ENCODE peak calls at places on chromosome 21, in nine cellular contexts. W, E, X, A, R, T, P, Q and J are unnamed samples.

GRCh38 chr21:41957991-41958766 is 4.4 kb upstream of the C2CD2 start:
- DNase-seq in X (no peak), E (peak; percentile 62), R (peak; percentile 58), A (peak; percentile 70), Q (peak; percentile 82), P (peak; percentile 90), W (peak; percentile 71), T (no peak), J (no peak)

GRCh38 chr21:17679002-17679600 is 66.4 kb upstream of the BTG3 start:
- DNase-seq in T (no peak), Q (no peak), P (no peak), W (no peak), A (peak; percentile 14), E (no peak), X (no peak), R (no peak), J (no peak)

GRCh38 chr21:16279658-16280581 is 550.1 kb downstream of the USP25 start:
- DNase-seq in A (peak; percentile 59), W (no peak), X (no peak), T (no peak), P (no peak), E (peak; percentile 9), R (no peak), Q (peak; percentile 30), J (peak; percentile 11)

GRCh38 chr21:16535100-16535418 is 805.3 kb downstream of the USP25 start:
- DNase-seq in W (peak; percentile 59), P (peak; percentile 84), Q (peak; percentile 87), E (peak; percentile 81), X (no peak), T (peak; percentile 69), R (peak; percentile 69), A (peak; percentile 95), J (no peak)

GRCh38 chr21:38675450-38675849 is 130.3 kb upstream of the ETS2 start:
- DNase-seq in R (no peak), P (no peak), A (no peak), W (no peak), Q (no peak), E (no peak), T (no peak), X (no peak), J (no peak)

GRCh38 chr21:29431680-29432079 is 133.0 kb downstream of the BACH1 start:
- DNase-seq in R (no peak), W (no peak), X (no peak), Q (no peak), P (no peak), T (no peak), A (no peak), E (no peak), J (no peak)

GRCh38 chr21:41830764-41831452 is 48.2 kb downstream of the PRDM15 start:
- DNase-seq in R (peak; percentile 28), Q (no peak), P (no peak), A (no peak), T (peak; percentile 57), X (no peak), W (no peak), E (no peak), J (no peak)

GRCh38 chr21:32325706-32326105 is 27.1 kb downstream of the MRAP start:
- DNase-seq in E (no peak), W (no peak), T (no peak), Q (no peak), R (no peak), A (no peak), P (no peak), X (no peak), J (no peak)

GRCh38 chr21:39523930-39524329 is 72.2 kb downstream of the SH3BGR start:
- DNase-seq in R (no peak), X (no peak), W (no peak), Q (no peak), P (no peak), T (no peak), E (peak; percentile 27), A (no peak), J (no peak)

DNA sequence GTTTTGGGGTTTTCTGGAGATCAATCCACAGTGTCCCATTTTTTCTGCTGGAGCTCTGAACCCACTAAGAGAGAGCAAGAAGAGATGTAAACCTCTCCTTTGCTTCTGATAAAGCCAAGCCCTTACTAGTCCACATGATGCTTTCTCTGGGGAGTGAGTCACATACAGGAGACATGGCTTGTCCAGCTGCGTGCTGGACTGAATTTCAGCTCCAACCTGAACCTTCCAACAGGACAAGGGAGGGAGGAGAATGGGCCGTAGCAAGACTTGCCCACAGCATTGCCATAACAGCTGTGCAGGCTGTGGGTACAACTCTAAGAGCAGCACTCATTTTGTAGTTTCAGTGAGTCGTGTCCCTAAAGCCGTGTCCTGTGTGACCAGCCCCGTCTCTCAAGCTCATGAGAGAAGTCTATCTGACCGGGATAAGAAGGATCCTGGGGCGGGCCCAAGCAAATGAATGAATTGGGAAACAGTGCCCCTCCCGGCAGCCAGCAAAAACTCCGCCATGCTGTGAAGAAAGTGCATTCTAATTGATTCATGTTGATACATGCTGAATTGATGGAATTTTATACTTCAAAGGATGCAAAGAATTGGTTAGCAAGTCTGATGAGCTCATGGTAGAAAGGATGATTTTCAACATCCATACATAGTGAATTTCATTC is 195.2 kb downstream of the GABPA start:
- DNase-seq in R (no peak), P (no peak), E (no peak), A (no peak), X (no peak), Q (no peak), W (no peak), T (no peak), J (no peak)
- H3K27ac ChIP-seq in R (no peak overlapping the region), P (peak overlapping the region; percentile 77), E (no peak overlapping the region), A (peak overlapping the region; percentile 36), X (no peak overlapping the region), Q (peak overlapping the region; percentile 29), W (no peak overlapping the region), T (no peak overlapping the region), J (peak overlapping the region; percentile 17)

DNA sequence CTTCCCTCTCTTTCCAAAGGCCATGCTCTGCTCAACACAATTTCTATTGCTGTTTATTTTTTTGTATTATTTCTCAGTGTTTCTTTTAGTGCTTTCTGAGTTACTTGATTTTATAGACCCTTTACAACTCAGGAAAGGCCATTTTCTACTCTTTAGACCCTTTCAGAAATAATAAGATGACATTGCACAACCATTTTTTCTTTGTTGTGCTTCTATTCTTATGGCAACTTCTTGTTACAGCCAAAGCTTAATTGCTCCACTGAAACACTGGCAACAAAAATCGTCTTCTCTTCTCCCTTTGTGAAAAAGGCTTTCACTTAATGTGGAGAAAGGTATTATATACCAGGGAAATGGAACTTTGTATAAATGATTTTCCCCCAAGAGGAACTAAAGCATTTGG is 39.0 kb upstream of the SAMSN1 start:
- DNase-seq in R (no peak), W (no peak), Q (no peak), E (no peak), A (no peak), X (no peak), T (no peak), P (no peak), J (no peak)
- H3K27ac ChIP-seq in R (no peak overlapping the region), W (no peak overlapping the region), Q (no peak overlapping the region), E (no peak overlapping the region), A (no peak overlapping the region), X (no peak overlapping the region), T (no peak overlapping the region), P (no peak overlapping the region), J (no peak overlapping the region)

GRCh38 chr21:43809346-43809799 is 20.0 kb downstream of the RRP1 start:
- DNase-seq in P (no peak), Q (no peak), E (no peak), X (no peak), T (no peak), W (no peak), A (no peak), R (no peak), J (no peak)
- H3K27ac ChIP-seq in P (no peak overlapping the region), Q (no peak overlapping the region), E (no peak overlapping the region), X (no peak overlapping the region), T (no peak overlapping the region), W (no peak overlapping the region), A (no peak overlapping the region), R (no peak overlapping the region), J (no peak overlapping the region)

GRCh38 chr21:36430841-36431240 is 45.6 kb downstream of the CHAF1B start:
- DNase-seq in E (no peak), T (no peak), W (no peak), X (no peak), R (no peak), P (peak; percentile 16), A (no peak), Q (no peak), J (no peak)
- H3K27ac ChIP-seq in E (no peak overlapping the region), T (peak overlapping the region; percentile 47), W (peak overlapping the region; percentile 54), X (no peak overlapping the region), R (peak overlapping the region; percentile 69), P (no peak overlapping the region), A (peak overlapping the region; percentile 88), Q (peak overlapping the region; percentile 77), J (peak overlapping the region; percentile 59)

GRCh38 chr21:46323227-46323709 is 402 bp downstream of the C21orf58 start:
- DNase-seq in W (no peak), E (no peak), R (no peak), P (no peak), T (no peak), Q (no peak), X (no peak), A (peak; percentile 22), J (no peak)

GRCh38 chr21:46320331-46320801 is 3.3 kb downstream of the C21orf58 start:
- DNase-seq in E (no peak), W (no peak), R (no peak), T (no peak), A (no peak), Q (no peak), X (no peak), P (no peak), J (no peak)

GRCh38 chr21:46324390-46325072 is 575 bp downstream of the PCNT start:
- DNase-seq in E (peak; percentile 87), X (peak; percentile 94), T (peak; percentile 93), R (peak; percentile 90), W (peak; percentile 96), Q (peak; percentile 84), P (peak; percentile 95), A (peak; percentile 85), J (peak; percentile 94)

GRCh38 chr21:46323710-46324389 is at the start of the genes C21orf58 and PCNT:
- DNase-seq in X (peak; percentile 99), A (peak; percentile 99), T (peak; percentile 99), R (peak; percentile 98), P (peak; percentile 99), W (peak; percentile 99), Q (peak; percentile 98), E (peak; percentile 98), J (peak; percentile 93)

DNA sequence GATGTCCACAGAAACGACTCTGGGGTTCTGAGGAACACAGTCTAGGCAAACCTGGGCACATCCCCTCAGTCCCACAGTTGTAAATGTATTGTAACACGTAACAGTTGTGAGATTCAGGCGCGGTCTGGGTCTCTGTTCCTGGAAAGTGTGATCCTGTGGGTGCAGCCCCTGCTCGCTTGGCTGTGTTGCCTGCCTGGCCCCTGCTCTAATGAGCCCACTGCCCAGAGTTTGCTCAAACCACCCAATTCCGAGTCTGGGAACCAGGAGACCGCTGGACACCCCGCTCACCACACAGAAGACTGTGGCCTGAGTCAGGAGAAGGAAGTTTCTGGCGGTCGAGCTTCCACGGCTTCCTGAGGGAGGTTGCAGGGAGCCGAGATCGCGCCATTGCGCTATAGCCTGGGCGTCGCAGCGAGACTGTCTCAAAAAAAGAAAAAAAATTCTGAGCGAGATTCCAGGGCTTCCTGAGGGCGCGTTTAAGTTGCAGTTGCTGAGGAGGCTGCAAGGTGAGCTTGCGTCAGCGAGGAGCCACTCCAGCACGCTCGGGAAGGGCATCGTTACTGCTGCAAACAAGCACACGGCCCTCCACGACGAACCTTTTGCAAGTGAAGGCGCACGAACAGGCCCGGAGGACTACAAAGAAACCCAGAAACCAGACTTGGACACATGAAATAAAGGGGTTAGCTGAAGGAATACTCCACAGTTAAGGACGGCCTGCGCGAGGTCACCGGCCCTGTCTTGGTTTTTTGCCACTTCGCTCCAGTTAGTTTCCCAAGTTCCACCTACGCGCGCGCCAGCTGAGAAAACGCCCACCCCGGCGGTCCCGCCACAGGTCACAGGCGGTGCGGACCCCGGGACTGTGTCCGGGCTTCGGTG is 1.1 kb downstream of the C21orf58 start:
- DNase-seq in R (peak; percentile 42), X (no peak), W (no peak), T (no peak), Q (no peak), A (peak; percentile 13), P (no peak), E (no peak), J (no peak)
- H3K27ac ChIP-seq in R (peak overlapping the region; percentile 1), X (no peak overlapping the region), W (no peak overlapping the region), T (no peak overlapping the region), Q (no peak overlapping the region), A (no peak overlapping the region), P (no peak overlapping the region), E (no peak overlapping the region), J (no peak overlapping the region)